ENCODE peak calls at places on chromosomes 7 and 10, in nine cellular contexts. Y is activated CD4-positive, CD25-positive, alpha-beta regulatory T cell; E is lower leg skin; U is cerebellar nuclear complex; P is HTR-8/SVneo; A is M059J; N is activated naive CD4-positive, alpha-beta T cell; F is stimulated activated CD8-positive, alpha-beta memory T cell treated with anti-CD3 and anti-CD28 coated beads, Interleukin-15, amount 100 ng/mL, for 24 hours; M is heart left ventricle. V is an unnamed sample.

GRCh38 chr10:470339-471003 is 219.0 kb downstream of the DIP2C start:
- DNase-seq in Y (no peak), E (no peak), U (no peak), P (no peak), A (no peak), N (peak), F (no peak), M (no peak), V (no peak)

GRCh38 chr7:37494940-37495339 is 46.3 kb upstream of the ELMO1 start:
- DNase-seq in Y (no peak), E (no peak), U (no peak), P (no peak), A (peak), N (no peak), F (no peak), M (no peak), V (no peak)

GRCh38 chr7:85480666-85481065 is 293.8 kb upstream of the SEMA3D start:
- DNase-seq in Y (no peak), E (no peak), U (no peak), P (no peak), A (no peak), N (no peak), F (no peak), M (no peak), V (no peak)

GRCh38 chr10:132614431-132615341 is 77.1 kb downstream of the INPP5A start:
- DNase-seq in Y (no peak), E (no peak), U (no peak), P (no peak), A (no peak), N (no peak), F (no peak), M (no peak), V (no peak)

GRCh38 chr7:110522751-110523200 is 568.2 kb upstream of the LRRN3 start:
- DNase-seq in Y (no peak), E (no peak), U (no peak), P (no peak), A (peak), N (no peak), F (no peak), M (no peak), V (peak)

GRCh38 chr7:117158941-117159705 is 163.7 kb downstream of the WNT2 start:
- DNase-seq in Y (no peak), E (no peak), U (no peak), P (no peak), A (peak), N (no peak), F (no peak), M (no peak), V (no peak)

GRCh38 chr7:4610768-4611467 is 71.2 kb upstream of the FOXK1 start:
- DNase-seq in Y (peak), E (peak), U (no peak), P (peak), A (peak), N (peak), F (no peak), M (peak), V (peak)

GRCh38 chr10:101829561-101830315 is 11.5 kb upstream of the OGA start:
- DNase-seq in Y (peak), E (no peak), U (no peak), P (no peak), A (no peak), N (peak), F (no peak), M (no peak), V (no peak)

GRCh38 chr7:150988230-150989226 is 2.3 kb upstream of the NOS3 start:
- DNase-seq in Y (peak), E (no peak), U (no peak), P (peak), A (no peak), N (peak), F (no peak), M (peak), V (no peak)

GRCh38 chr10:119022846-119023552 is 6.5 kb upstream of the NANOS1 start:
- DNase-seq in Y (no peak), E (no peak), U (no peak), P (no peak), A (peak), N (no peak), F (no peak), M (no peak), V (no peak)

GRCh38 chr7:1943933-1944618 is 274.0 kb downstream of the ELFN1 start:
- DNase-seq in Y (no peak), E (no peak), U (no peak), P (no peak), A (no peak), N (no peak), F (no peak), M (no peak), V (no peak)

GRCh38 chr7:113768256-113768847 is 150.5 kb downstream of the PPP1R3A start:
- DNase-seq in Y (no peak), E (no peak), U (no peak), P (no peak), A (peak), N (no peak), F (no peak), M (no peak), V (no peak)

GRCh38 chr7:147636553-147636952 is 954.0 kb upstream of the C7orf33 start:
- DNase-seq in Y (no peak), E (no peak), U (no peak), P (no peak), A (no peak), N (no peak), F (no peak), M (no peak), V (no peak)

GRCh38 chr10:53108317-53108934 is 335.8 kb upstream of the MBL2 start:
- DNase-seq in Y (no peak), E (no peak), U (no peak), P (no peak), A (no peak), N (no peak), F (no peak), M (no peak), V (no peak)

GRCh38 chr10:63665765-63666164 is 144.6 kb downstream of the REEP3 start:
- DNase-seq in Y (no peak), E (no peak), U (no peak), P (no peak), A (no peak), N (no peak), F (no peak), M (no peak), V (no peak)

GRCh38 chr7:69597278-69598076 is 798 bp upstream of the AUTS2 start:
- DNase-seq in Y (no peak), E (peak), U (no peak), P (no peak), A (peak), N (peak), F (no peak), M (peak), V (no peak)

V was measured in smooth muscle cell of the brain vasculature.